ENCODE peak calls at places on chromosomes 5 and 9, in ten cellular contexts. K is CD8-positive, alpha-beta T cell; U is sigmoid colon; M is AG09309; I is brain microvascular endothelial cell; W is colonic mucosa; P is choroid plexus epithelial cell; H is PC-3; O is IMR-90; S is left ventricle myocardium inferior. N is an unnamed sample.

GRCh38 chr9:16138961-16139441 is 586.2 kb downstream of the CCDC171 start:
- DNase-seq in I (peak), S (peak), H (peak), O (peak), U (no peak), W (no peak), P (peak), K (no peak), M (peak), N (peak)

GRCh38 chr5:109299557-109299956 is 110.2 kb downstream of the PJA2 start:
- DNase-seq in I (no peak), K (no peak), P (no peak), O (no peak), W (no peak), H (no peak), M (no peak), S (no peak), U (no peak), N (no peak)

GRCh38 chr9:123552530-123552929 is 196.5 kb downstream of the CRB2 start:
- DNase-seq in U (no peak), M (no peak), I (no peak), S (no peak), O (no peak), P (no peak), H (no peak), W (no peak), K (no peak), N (no peak)

GRCh38 chr5:111929892-111930291 is 172.9 kb upstream of the NREP start:
- DNase-seq in M (peak), O (peak), P (peak), K (no peak), W (no peak), I (peak), H (peak), U (no peak), S (no peak), N (no peak)

GRCh38 chr9:87803623-87804345 is 77.9 kb downstream of the CTSL start:
- DNase-seq in U (no peak), M (no peak), K (no peak), S (no peak), H (no peak), P (no peak), O (no peak), W (no peak), I (no peak), N (no peak)

GRCh38 chr9:111928342-111928720 is 31.7 kb downstream of the UGCG start:
- DNase-seq in W (no peak), H (peak), S (no peak), P (peak), K (no peak), I (no peak), O (peak), M (no peak), U (no peak), N (no peak)

GRCh38 chr9:72477862-72478564 is 43.4 kb upstream of the TMC1 start:
- DNase-seq in O (peak), S (no peak), U (no peak), I (peak), P (peak), W (peak), H (peak), M (no peak), K (no peak), N (no peak)

GRCh38 chr5:131671994-131672655 is 37.1 kb upstream of the RAPGEF6 start:
- DNase-seq in U (no peak), H (peak), M (peak), O (peak), I (peak), P (peak), W (no peak), K (no peak), S (no peak), N (peak)

GRCh38 chr9:76634356-76635054 is 129.7 kb upstream of the PCA3 start:
- DNase-seq in U (no peak), P (peak), K (no peak), M (no peak), S (no peak), O (peak), I (peak), H (peak), W (no peak), N (peak)

GRCh38 chr9:34635556-34635955 is 2.0 kb downstream of the SIGMAR1 start:
- DNase-seq in K (no peak), H (no peak), W (no peak), M (no peak), S (no peak), O (no peak), P (no peak), U (no peak), I (no peak), N (no peak)

GRCh38 chr9:130981002-130981760 is 27.8 kb upstream of the LAMC3 start:
- DNase-seq in P (no peak), I (no peak), O (no peak), W (no peak), H (no peak), U (no peak), S (no peak), M (no peak), K (no peak), N (no peak)

GRCh38 chr5:135332519-135333150 is 66.4 kb downstream of the MACROH2A1 start:
- DNase-seq in S (no peak), U (no peak), K (no peak), H (peak), I (peak), M (no peak), W (no peak), O (peak), P (peak), N (no peak)

GRCh38 chr5:78920604-78921003 is 64.5 kb downstream of the ARSB start:
- DNase-seq in I (peak), U (no peak), W (no peak), M (no peak), K (no peak), P (peak), S (no peak), H (peak), O (peak), N (no peak)

GRCh38 chr9:73548201-73548600 is 396.5 kb downstream of the ANXA1 start:
- DNase-seq in I (no peak), W (no peak), H (no peak), O (no peak), S (no peak), M (no peak), P (peak), K (no peak), U (no peak), N (no peak)

GRCh38 chr5:38660194-38660668 is 103.8 kb upstream of the LIFR start:
- DNase-seq in O (no peak), I (no peak), H (peak), K (no peak), U (no peak), P (no peak), S (no peak), W (no peak), M (no peak), N (no peak)
- H3K4me3 ChIP-seq in O (no peak), I (no peak), H (peak), K (no peak), U (peak), P (no peak), S (peak), W (no peak), M (no peak), N (no peak)

GRCh38 chr5:59466271-59466670 is 427.3 kb downstream of the PDE4D start:
- DNase-seq in U (no peak), I (no peak), H (no peak), P (peak), S (no peak), K (no peak), W (no peak), O (no peak), M (no peak), N (no peak)

GRCh38 chr5:59458966-59459729 is 434.4 kb downstream of the PDE4D start:
- DNase-seq in K (no peak), I (no peak), W (no peak), O (no peak), H (no peak), P (no peak), M (no peak), U (no peak), S (no peak), N (no peak)

GRCh38 chr5:59464969-59465368 is 428.6 kb downstream of the PDE4D start:
- DNase-seq in W (no peak), K (no peak), P (no peak), I (no peak), O (no peak), S (no peak), H (no peak), M (no peak), U (no peak), N (no peak)

GRCh38 chr5:59460368-59461153 is 433.0 kb downstream of the PDE4D start:
- DNase-seq in U (no peak), H (no peak), K (no peak), W (no peak), P (peak), I (no peak), M (no peak), O (no peak), S (no peak), N (no peak)

DNA sequence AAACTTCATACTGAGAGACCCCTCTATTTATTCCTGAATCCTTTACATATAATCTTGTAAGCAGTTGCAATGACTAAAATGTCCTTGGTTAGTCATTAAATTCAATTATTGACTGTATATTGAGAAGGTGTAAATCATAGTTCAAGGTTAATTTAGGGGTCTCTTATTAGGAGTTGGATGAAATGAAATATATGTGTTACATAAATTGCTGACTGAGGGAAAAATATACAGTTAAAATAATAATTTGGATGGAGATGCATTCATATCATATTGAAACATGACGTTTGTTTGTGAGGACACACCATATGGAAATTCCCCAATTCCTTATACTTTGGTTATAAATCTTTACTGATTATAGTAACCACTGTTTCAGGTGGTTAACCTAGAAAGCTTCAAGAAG is 430.6 kb downstream of the PDE4D start:
- DNase-seq in I (no peak), H (no peak), O (no peak), S (no peak), W (no peak), P (no peak), K (no peak), M (no peak), U (no peak), N (no peak)
- TF ChIP-seq CTCF in I (no peak), H (no peak), O (no peak), S (no peak), W (no peak), P (no peak), K (no peak), M (no peak), U (no peak), N (no peak)

GRCh38 chr9:98879958-98880300 is 63.8 kb upstream of the COL15A1 start:
- DNase-seq in O (no peak), I (no peak), P (no peak), M (no peak), H (no peak), S (peak), U (no peak), W (no peak), K (no peak), N (no peak)

GRCh38 chr9:98881836-98882568 is 61.7 kb upstream of the COL15A1 start:
- DNase-seq in I (no peak), M (peak), U (no peak), S (no peak), P (no peak), K (no peak), W (no peak), H (no peak), O (no peak), N (no peak)

GRCh38 chr9:98880311-98881015 is 63.2 kb upstream of the COL15A1 start:
- DNase-seq in W (no peak), U (no peak), M (no peak), I (no peak), S (no peak), H (no peak), O (no peak), K (no peak), P (no peak), N (no peak)

GRCh38 chr9:98882569-98882923 is 61.2 kb upstream of the COL15A1 start:
- DNase-seq in S (no peak), W (no peak), P (no peak), O (no peak), K (no peak), M (no peak), H (no peak), U (no peak), I (no peak), N (no peak)

GRCh38 chr9:98881356-98881755 is 62.4 kb upstream of the COL15A1 start:
- DNase-seq in K (no peak), I (no peak), W (no peak), P (no peak), S (no peak), H (no peak), M (no peak), O (no peak), U (no peak), N (no peak)
- H3K4me3 ChIP-seq in K (no peak), I (no peak), W (no peak), P (no peak), S (no peak), H (no peak), M (no peak), O (no peak), U (no peak), N (no peak)

DNA sequence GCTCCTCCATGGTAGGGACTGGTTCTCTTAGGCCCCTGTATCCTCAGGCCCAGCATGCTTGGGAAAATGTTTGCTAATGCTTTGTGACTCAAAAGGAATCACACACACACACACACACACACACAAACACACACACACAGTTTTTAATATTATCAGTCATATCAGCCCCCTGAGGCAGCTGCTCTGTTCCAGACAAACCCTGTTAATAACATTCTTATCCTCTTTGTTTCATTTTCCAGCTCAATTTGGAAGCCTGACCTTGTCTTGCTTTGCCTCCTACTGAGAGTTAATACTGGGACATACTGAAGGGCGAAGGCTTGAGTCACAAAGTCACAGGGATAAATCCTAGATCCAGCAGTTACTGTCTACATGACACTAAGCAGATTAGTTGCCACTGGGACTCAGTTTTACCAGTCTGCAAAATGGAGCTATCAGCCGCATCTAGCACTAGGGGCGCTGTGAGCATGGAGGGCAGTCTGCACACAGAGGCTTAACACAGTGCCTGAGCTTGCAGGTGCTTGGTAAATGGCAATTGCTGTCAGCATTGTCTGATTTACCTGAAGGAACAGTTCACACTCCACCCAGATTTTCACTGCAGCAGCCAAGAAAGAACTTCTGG is 37.1 kb upstream of the KCNMB1 start:
- DNase-seq in H (no peak), P (no peak), M (no peak), U (no peak), O (no peak), W (no peak), I (no peak), S (no peak), K (no peak), N (no peak)
- TF ChIP-seq CTCF in H (no peak), P (no peak), M (peak), U (no peak), O (no peak), W (no peak), I (peak), S (no peak), K (no peak), N (no peak)

GRCh38 chr9:78300209-78300608 is 3.3 kb downstream of the PSAT1 start:
- DNase-seq in M (no peak), W (no peak), O (no peak), I (no peak), K (no peak), H (no peak), U (no peak), S (no peak), P (no peak), N (no peak)
- H3K4me3 ChIP-seq in M (no peak), W (no peak), O (no peak), I (no peak), K (no peak), H (no peak), U (no peak), S (no peak), P (no peak), N (no peak)

GRCh38 chr9:35755071-35755470 is 995 bp upstream of the MSMP start:
- DNase-seq in K (no peak), H (no peak), W (no peak), O (no peak), I (no peak), P (no peak), S (no peak), M (no peak), U (no peak), N (no peak)

GRCh38 chr9:35756743-35757526 is 2.9 kb upstream of the MSMP start:
- DNase-seq in U (peak), W (peak), K (peak), S (peak), O (no peak), H (peak), I (no peak), P (no peak), M (no peak), N (no peak)

GRCh38 chr9:35757527-35758275 is 3.6 kb upstream of the MSMP start:
- DNase-seq in I (no peak), K (no peak), W (no peak), M (no peak), S (no peak), O (no peak), U (no peak), H (peak), P (no peak), N (no peak)

GRCh38 chr9:35754264-35754663 is at the start of gene MSMP:
- DNase-seq in H (no peak), M (no peak), O (no peak), S (no peak), U (no peak), K (no peak), I (no peak), P (peak), W (no peak), N (no peak)

DNA sequence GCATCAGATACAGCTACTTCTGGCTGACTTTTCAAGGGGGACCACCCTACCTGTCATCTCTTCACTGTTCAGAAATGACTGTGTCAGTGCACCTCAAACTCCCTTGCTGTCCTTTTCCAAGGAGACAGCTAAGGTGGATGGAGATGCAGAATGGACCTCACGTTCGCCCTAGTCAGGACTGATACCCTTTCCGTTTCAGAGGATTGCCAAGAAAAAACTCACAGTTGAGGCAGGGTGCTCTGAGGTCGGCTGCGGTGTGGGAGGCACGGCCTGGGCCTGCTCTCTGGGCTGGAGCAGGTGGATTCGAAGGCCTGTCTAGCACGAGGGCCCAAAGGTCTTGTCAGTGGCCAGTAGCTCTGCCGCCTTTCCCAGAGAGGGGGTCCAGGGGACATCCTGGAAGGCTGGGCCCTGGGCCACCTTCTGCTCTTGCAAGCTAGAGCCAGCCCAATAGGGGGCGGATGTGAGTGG is 2.2 kb upstream of the MSMP start:
- DNase-seq in P (no peak), W (peak), U (peak), K (peak), H (peak), S (peak), O (no peak), M (no peak), I (no peak), N (no peak)
- TF ChIP-seq CTCF in P (peak), W (peak), U (peak), K (peak), H (peak), S (peak), O (peak), M (peak), I (peak), N (peak)

DNA sequence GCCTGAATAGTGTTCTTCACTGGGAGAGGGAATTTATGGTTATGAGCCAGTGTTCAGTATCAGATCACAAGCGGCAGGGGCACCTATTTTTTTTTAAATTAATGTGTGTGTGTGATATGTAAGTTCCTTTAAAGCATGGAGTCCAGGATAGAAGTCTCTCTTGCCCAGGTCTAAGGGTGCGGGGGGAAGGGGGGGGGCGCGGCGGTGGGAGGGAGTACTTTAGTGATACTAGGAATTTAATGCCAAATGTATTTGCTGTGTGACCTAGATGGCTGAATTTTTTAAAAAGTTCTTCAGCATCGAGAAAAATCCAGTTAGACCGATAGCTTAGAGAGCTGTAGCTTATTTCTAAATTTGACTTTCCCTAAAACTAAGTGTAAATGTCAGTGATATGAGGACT is 1.5 kb upstream of the FCHO2 start:
- DNase-seq in O (no peak), H (no peak), I (no peak), U (no peak), M (no peak), K (no peak), P (no peak), W (no peak), S (no peak), N (no peak)
- H3K4me3 ChIP-seq in O (no peak), H (peak), I (no peak), U (no peak), M (no peak), K (no peak), P (no peak), W (no peak), S (peak), N (no peak)

GRCh38 chr5:84569307-84569706 is 184.6 kb upstream of the EDIL3 start:
- DNase-seq in I (no peak), U (no peak), K (no peak), W (no peak), S (no peak), O (no peak), H (no peak), P (no peak), M (no peak), N (no peak)

GRCh38 chr5:84564311-84564710 is 179.6 kb upstream of the EDIL3 start:
- DNase-seq in P (no peak), O (peak), K (no peak), M (no peak), I (no peak), W (no peak), U (no peak), H (no peak), S (no peak), N (peak)

GRCh38 chr5:84568171-84568570 is 183.5 kb upstream of the EDIL3 start:
- DNase-seq in S (no peak), O (no peak), I (no peak), U (no peak), H (no peak), K (no peak), P (no peak), W (no peak), M (no peak), N (no peak)

DNA sequence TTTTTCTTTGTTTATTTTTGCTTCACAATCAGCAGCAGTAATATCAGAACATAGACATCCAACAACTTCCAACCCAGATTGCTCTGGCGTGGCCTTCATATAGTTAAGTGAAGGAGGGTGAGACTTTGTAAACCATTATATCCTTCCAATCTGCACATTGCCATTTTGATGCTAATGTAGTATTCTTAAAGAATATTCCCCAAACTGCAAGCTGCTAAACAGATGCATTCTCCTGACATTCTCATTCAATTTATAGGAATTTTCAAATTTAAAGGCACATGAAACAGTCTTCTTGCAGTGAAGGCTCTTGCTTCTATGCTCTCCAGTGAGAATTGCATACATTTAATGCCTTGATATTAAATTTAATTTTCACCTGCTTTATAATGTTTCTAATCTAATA is 181.2 kb upstream of the EDIL3 start:
- DNase-seq in I (no peak), P (no peak), S (no peak), W (no peak), H (no peak), U (no peak), M (no peak), K (no peak), O (no peak), N (no peak)
- TF ChIP-seq CTCF in I (no peak), P (no peak), S (no peak), W (no peak), H (no peak), U (no peak), M (no peak), K (no peak), O (no peak), N (no peak)